ENCODE peak calls at places on chromosomes 6 and 20, in eight cellular contexts. A is thyroid gland, Q is fibroblast of the aortic adventitia, D is retinal pigment epithelial cell, S is uterus, Z is SK-N-SH, Y is astrocyte of the spinal cord, K is GM23338. H is an unnamed sample.

GRCh38 chr6:32608374-32608773 is 18.7 kb upstream of the HLA-DRB1 start:
- DNase-seq in S (no peak), Z (no peak), Y (no peak), K (no peak), D (no peak), Q (no peak), A (no peak), H (no peak)

GRCh38 chr6:44202332-44202971 is 14.3 kb upstream of the MYMX start:
- DNase-seq in A (no peak), K (peak; percentile 95), Z (no peak), D (no peak), Y (no peak), Q (no peak), S (no peak), H (no peak)

GRCh38 chr6:15148356-15149058 is 97.4 kb upstream of the JARID2 start:
- DNase-seq in S (no peak), Z (no peak), D (peak; percentile 92), A (no peak), Y (peak; percentile 84), Q (peak; percentile 48), K (peak; percentile 50), H (peak; percentile 41)

GRCh38 chr20:19992996-19993908 is 23.9 kb upstream of the NAA20 start:
- DNase-seq in Q (peak; percentile 96), K (peak; percentile 30), D (peak; percentile 81), Y (peak; percentile 89), A (no peak), Z (peak; percentile 51), S (no peak), H (peak; percentile 94)

GRCh38 chr6:36373368-36374009 is 14.0 kb downstream of the ETV7 start:
- DNase-seq in K (no peak), S (no peak), A (no peak), Q (no peak), Z (peak; percentile 57), D (no peak), Y (no peak), H (no peak)

GRCh38 chr6:156107514-156108150 is 652.0 kb upstream of the NOX3 start:
- DNase-seq in Z (no peak), Y (no peak), A (no peak), D (no peak), K (no peak), S (no peak), Q (no peak), H (no peak)

GRCh38 chr6:114344216-114344970 is 1.6 kb upstream of the HS3ST5 start:
- DNase-seq in S (no peak), Q (no peak), D (peak; percentile 8), A (no peak), Z (no peak), K (no peak), Y (no peak), H (no peak)

GRCh38 chr20:53421343-53421742 is 172.3 kb downstream of the ZNF217 start:
- DNase-seq in A (no peak), Y (no peak), D (no peak), Q (no peak), S (no peak), Z (no peak), K (no peak), H (no peak)

GRCh38 chr6:87078983-87079616 is 15.8 kb downstream of the CGA start:
- DNase-seq in Q (peak; percentile 66), Y (peak; percentile 61), A (peak; percentile 76), D (no peak), K (peak; percentile 95), Z (peak; percentile 69), S (peak; percentile 54), H (peak; percentile 62)

GRCh38 chr20:64064145-64064698 is 1.2 kb downstream of the TCEA2 start:
- DNase-seq in Y (peak; percentile 45), S (no peak), Z (no peak), A (no peak), K (no peak), D (no peak), Q (peak; percentile 56), H (peak; percentile 62)

GRCh38 chr20:4272225-4272624 is 256.9 kb upstream of the RNF24 start:
- DNase-seq in Q (no peak), Y (peak; percentile 29), A (no peak), D (no peak), S (no peak), Z (no peak), K (no peak), H (peak; percentile 3)

DNA sequence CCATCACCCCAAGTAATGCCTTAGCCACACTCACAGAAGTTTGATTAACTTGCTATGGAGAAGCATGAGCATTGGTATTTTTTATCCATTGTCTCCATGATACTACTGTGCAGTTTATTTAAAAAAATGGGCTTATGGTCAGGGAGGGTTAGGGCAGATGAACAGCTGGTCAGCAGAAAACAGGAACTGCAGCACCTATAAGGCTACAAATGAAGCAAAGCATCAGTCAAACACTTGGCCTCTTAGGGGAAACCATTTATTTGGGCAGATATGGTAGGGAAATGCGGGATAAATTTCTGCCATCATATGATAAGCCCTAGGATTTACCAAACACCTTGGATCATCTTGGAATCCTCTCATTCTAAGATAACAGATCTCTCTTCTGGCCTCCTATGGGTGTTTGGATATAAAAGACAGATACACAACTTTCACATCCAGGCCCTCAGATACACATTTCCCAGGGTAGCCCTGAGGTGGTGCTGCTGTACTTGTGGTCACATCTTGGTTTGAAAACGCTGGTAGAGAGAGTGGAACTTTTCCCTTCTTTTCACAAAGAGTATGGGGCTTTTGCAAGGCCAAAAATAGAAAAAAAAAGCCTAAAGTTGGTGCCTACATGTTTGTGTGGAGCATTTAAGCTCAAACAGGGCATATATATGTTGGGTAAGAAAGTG is 42.8 kb upstream of the AHI1 start:
- DNase-seq in D (no peak), Y (peak; percentile 45), A (no peak), Q (peak; percentile 80), S (no peak), K (no peak), Z (no peak), H (peak; percentile 57)
- TF ChIP-seq CTCF in D (no peak), Y (peak; percentile 47), A (no peak), Q (peak; percentile 68), S (no peak), K (no peak), Z (no peak), H (peak; percentile 46)

DNA sequence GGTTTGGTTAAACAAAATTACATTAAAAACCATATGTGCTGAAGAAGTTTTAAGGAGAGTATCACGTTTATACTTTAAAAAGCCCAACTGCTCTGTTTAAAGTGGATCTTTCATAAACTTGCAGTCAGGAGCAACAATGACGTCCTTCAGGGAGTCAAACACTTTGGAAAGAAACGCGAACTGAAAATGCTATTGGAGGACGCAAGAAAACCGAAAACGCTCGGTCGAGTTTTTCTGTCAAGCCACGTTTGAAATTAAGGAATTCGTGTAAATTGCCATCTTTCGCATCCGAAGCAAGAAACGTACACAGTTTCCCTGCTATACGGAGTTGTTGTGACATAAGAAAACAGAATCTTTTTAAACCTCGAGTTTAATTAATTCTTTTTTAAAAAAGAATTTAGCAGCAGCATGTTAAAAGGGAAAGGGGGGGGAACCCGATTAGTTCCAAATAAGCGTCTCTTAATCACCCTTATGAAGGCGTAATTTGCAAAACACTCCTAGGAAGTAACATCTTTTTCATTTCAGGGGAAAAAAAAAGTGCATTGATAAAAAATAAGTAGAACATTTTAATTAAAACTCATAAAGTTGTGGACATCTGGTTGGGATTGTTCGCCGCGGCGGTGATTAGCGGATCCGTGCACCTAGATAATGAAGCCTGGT is 295.3 kb downstream of the TFAP2C start:
- DNase-seq in Z (no peak), D (no peak), K (peak; percentile 27), S (no peak), Q (no peak), A (no peak), Y (peak; percentile 11), H (no peak)
- H3K4me3 ChIP-seq in Z (no peak overlapping the region), D (no peak overlapping the region), K (peak overlapping the region; percentile 67), S (no peak overlapping the region), Q (no peak overlapping the region), A (no peak overlapping the region), Y (no peak overlapping the region), H (no peak overlapping the region)

GRCh38 chr6:45789238-45789637 is 226.4 kb downstream of the CLIC5 start:
- DNase-seq in Y (no peak), K (no peak), Z (no peak), A (no peak), Q (no peak), D (no peak), S (no peak), H (no peak)
- TF ChIP-seq CTCF in Y (no peak), K (no peak), Z (no peak), A (no peak), Q (no peak), D (no peak), S (no peak), H (no peak)

GRCh38 chr6:125067552-125067951 is 86.0 kb upstream of the TPD52L1 start:
- DNase-seq in Z (no peak), S (no peak), A (no peak), K (no peak), Y (no peak), D (no peak), Q (no peak), H (no peak)
- H3K4me3 ChIP-seq in Z (no peak overlapping the region), S (no peak overlapping the region), A (no peak overlapping the region), K (no peak overlapping the region), Y (no peak overlapping the region), D (no peak overlapping the region), Q (no peak overlapping the region), H (no peak overlapping the region)

GRCh38 chr6:22231050-22231449 is 65.8 kb downstream of the PRL start:
- DNase-seq in D (no peak), Y (no peak), S (no peak), Q (no peak), A (no peak), Z (no peak), K (no peak), H (no peak)

GRCh38 chr6:22240025-22240424 is 56.8 kb downstream of the PRL start:
- DNase-seq in D (no peak), Q (no peak), A (no peak), S (no peak), K (no peak), Z (no peak), Y (no peak), H (no peak)

GRCh38 chr6:22239261-22239660 is 57.6 kb downstream of the PRL start:
- DNase-seq in Q (peak; percentile 19), D (no peak), Z (no peak), S (no peak), Y (no peak), K (no peak), A (no peak), H (no peak)

GRCh38 chr6:22231616-22232015 is 65.2 kb downstream of the PRL start:
- DNase-seq in Z (no peak), A (no peak), D (no peak), Y (peak; percentile 64), S (no peak), Q (no peak), K (no peak), H (no peak)

DNA sequence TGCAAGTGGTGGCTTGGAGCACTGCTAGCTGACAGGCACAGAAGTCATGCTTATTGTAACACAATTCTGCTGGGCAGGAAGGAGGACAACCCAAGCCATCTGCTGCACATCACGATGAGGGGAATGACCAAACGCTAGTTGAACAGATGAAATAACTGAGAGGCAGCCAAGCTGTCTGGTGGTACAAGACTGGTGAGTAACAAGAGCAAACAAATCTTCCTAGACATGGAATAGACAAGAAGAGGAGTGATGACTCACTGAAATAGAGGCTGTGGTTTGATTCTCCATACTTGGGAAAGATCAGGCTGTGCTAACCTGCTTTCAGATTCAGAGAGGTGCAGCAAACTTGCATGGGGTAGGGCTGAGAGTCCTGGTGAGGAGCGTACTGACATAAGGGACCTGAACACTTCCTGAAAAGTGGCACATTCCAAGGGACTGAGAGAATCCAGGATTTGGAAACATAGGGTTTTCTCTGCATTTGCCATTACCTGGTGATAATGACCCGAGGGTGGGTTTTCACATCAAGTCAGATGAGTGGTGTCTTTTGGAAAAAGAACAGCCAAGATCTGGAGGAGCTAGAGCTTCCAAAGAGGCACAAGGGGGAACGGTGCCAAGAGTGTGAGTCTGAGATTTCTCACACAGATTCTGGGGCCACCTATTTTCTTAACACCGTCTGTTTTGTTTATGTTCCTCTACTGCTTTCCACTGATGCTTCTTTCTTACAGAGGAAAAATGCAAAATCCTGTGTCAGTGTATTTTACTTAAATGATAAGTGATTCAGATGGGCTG is 60.0 kb downstream of the PRL start:
- DNase-seq in K (no peak), A (no peak), Q (peak; percentile 73), Z (no peak), S (no peak), Y (peak; percentile 90), D (no peak), H (peak; percentile 47)
- TF ChIP-seq CTCF in K (no peak), A (no peak), Q (no peak), Z (no peak), S (no peak), Y (no peak), D (no peak), H (no peak)

H was measured in fibroblast of villous mesenchyme.